ENCODE peak calls at places on chromosomes 11 and 22, in eight cellular contexts. P, F, M, U, R, Q, C and T are unnamed samples.

GRCh38 chr11:115613986-115614625 is 109.9 kb upstream of the CADM1 start:
- DNase-seq in F (no peak), R (no peak), Q (no peak), M (peak; percentile 53), U (peak; percentile 12), C (no peak), P (no peak), T (peak; percentile 41)

GRCh38 chr11:92322225-92322624 is 97.6 kb downstream of the FAT3 start:
- DNase-seq in U (peak; percentile 42), M (peak; percentile 74), Q (no peak), R (no peak), C (no peak), F (no peak), P (no peak), T (peak; percentile 58)

GRCh38 chr11:68461284-68461861 is 821 bp downstream of the PPP6R3 start:
- DNase-seq in R (no peak), C (no peak), Q (no peak), M (no peak), P (peak; percentile 49), F (no peak), U (peak; percentile 47), T (no peak)

GRCh38 chr22:31281733-31282132 is 10.6 kb downstream of the PIK3IP1 start:
- DNase-seq in C (no peak), F (no peak), M (no peak), Q (no peak), U (no peak), P (no peak), R (no peak), T (no peak)

GRCh38 chr11:3866206-3866605 is 10.7 kb downstream of the STIM1 start:
- DNase-seq in Q (no peak), P (no peak), M (peak; percentile 8), F (peak; percentile 12), C (no peak), R (no peak), U (no peak), T (peak; percentile 27)

GRCh38 chr22:38205261-38206128 is 3.7 kb downstream of the MAFF start:
- DNase-seq in Q (no peak), P (peak; percentile 5), U (no peak), R (no peak), M (peak; percentile 78), F (peak; percentile 79), C (no peak), T (peak; percentile 88)

GRCh38 chr22:43296279-43296902 is 46.8 kb downstream of the SCUBE1 start:
- DNase-seq in M (no peak), R (no peak), U (no peak), Q (no peak), C (no peak), F (no peak), P (no peak), T (no peak)

GRCh38 chr11:70398834-70399680 is 728 bp downstream of the CTTN start:
- DNase-seq in Q (no peak), F (no peak), P (peak; percentile 75), C (no peak), R (no peak), M (no peak), U (no peak), T (no peak)

GRCh38 chr11:1459219-1459575 is 27.4 kb downstream of the MOB2 start:
- DNase-seq in P (no peak), F (no peak), U (no peak), R (no peak), M (no peak), C (no peak), Q (no peak), T (no peak)

GRCh38 chr11:1459739-1460395 is 26.7 kb downstream of the MOB2 start:
- DNase-seq in C (no peak), M (no peak), Q (no peak), U (no peak), R (no peak), F (no peak), P (no peak), T (no peak)

GRCh38 chr11:1457856-1458255 is 28.7 kb downstream of the MOB2 start:
- DNase-seq in P (no peak), U (no peak), R (no peak), F (no peak), C (no peak), Q (no peak), M (no peak), T (no peak)

GRCh38 chr11:1457326-1457680 is 29.3 kb downstream of the MOB2 start:
- DNase-seq in C (no peak), Q (no peak), M (no peak), R (no peak), U (no peak), P (no peak), F (no peak), T (no peak)

DNA sequence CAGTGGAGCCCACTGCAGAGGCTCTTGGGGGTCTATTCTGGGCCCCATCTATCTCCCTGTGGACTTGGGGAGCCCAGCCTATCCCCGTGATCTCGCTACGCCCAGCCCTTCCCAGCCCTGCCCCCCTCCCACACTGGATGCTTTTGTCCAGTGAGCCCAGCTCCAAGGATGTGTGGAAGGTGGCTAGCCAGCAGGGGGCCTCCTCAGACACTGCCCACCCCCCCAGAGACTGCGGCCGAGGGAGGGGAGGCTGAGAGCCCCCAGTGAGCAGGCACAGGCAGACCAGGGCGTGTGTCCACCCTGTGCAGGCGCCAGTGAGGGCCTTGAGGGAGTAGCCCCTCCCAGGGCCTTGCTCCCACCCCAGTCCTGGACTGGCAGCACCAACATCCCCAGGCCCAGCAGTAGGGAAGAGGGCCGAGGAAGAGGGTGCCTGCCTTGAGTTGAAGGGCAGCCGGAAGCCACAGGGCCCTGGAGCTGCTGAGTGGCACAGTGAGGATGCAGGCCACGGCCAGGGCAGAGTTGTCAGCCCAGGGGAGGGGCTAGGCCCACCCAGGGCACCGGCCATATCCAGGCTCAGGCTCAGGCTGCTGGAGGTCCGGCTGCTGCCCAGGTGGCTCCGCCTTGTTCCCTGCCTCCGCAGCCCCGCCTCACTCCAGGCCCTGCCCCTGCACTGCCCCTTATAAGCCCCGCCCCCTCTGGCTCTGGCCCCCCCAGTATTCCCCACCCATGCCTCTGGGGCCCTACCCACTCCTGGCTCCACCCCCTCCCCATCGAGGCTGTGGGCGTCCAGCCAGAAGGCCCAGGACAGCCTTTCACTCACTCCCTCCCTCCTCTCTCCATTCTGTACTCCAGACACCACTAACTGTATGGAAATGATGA is 28.0 kb downstream of the MOB2 start:
- DNase-seq in C (no peak), F (peak; percentile 49), U (peak; percentile 4), M (peak; percentile 13), R (peak; percentile 71), P (no peak), Q (no peak), T (no peak)
- TF ChIP-seq CTCF in C (peak; percentile 31), F (no peak), U (peak; percentile 55), M (peak; percentile 64), R (no peak), P (no peak), Q (no peak), T (peak; percentile 26)

GRCh38 chr11:134668796-134669195 is 256.8 kb upstream of the B3GAT1 start:
- DNase-seq in Q (no peak), U (no peak), F (no peak), C (no peak), P (no peak), R (no peak), M (no peak), T (no peak)

GRCh38 chr11:134668076-134668475 is 256.0 kb upstream of the B3GAT1 start:
- DNase-seq in U (no peak), F (no peak), P (no peak), Q (peak; percentile 32), C (no peak), M (no peak), R (no peak), T (no peak)

GRCh38 chr11:134670961-134671370 is 258.9 kb upstream of the B3GAT1 start:
- DNase-seq in F (no peak), U (no peak), P (no peak), Q (no peak), M (no peak), R (no peak), C (no peak), T (no peak)

GRCh38 chr11:134670247-134670646 is 258.2 kb upstream of the B3GAT1 start:
- DNase-seq in U (no peak), M (no peak), F (no peak), Q (no peak), C (no peak), P (no peak), R (no peak), T (no peak)

DNA sequence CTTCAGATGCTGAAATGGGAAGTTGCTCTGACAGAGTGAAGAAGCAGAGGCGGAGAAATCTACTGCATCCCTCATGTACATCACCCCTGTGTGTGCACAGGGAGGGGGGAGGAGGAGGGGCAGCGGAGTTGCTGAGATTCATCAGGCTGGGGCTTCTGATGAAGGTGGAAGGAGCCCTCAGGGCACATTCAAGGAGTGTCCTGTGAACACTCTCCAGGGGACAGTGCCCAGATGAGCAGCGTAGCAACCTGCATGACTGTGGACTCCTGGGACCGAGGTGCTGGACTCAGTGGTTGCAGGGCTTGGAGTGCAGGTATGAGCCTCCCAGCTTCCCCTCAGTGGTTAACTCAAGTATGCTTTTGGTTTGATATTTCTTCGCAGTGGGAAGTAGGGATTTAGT is 257.8 kb upstream of the B3GAT1 start:
- DNase-seq in F (no peak), Q (peak; percentile 27), P (no peak), R (no peak), U (no peak), M (no peak), C (no peak), T (no peak)
- TF ChIP-seq CTCF in F (no peak), Q (no peak), P (no peak), R (no peak), U (no peak), M (no peak), C (no peak), T (no peak)

DNA sequence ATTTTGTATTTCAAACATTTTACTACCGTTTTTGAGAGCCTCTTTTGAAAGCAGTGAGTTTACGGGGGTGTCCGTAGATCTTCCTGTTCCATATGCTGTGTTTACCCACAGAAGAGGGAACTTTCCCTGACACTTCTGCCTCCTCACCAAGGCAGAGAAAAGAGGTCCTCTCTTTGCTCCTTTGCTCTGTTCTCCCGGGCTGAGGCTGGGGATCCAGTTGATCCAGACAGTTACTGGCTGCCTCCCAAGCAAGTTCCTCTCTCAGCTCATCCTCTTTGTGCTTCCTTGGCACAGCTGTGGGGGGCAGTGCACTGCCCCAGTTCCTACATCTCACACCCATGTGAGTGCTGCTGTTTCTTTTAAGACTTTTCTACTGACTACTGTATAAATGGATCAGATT is 813.7 kb downstream of the NTM start:
- DNase-seq in C (no peak), F (no peak), U (no peak), M (no peak), P (no peak), R (no peak), Q (no peak), T (no peak)
- TF ChIP-seq CTCF in C (no peak), F (no peak), U (no peak), M (peak; percentile 8), P (no peak), R (no peak), Q (no peak), T (no peak)

GRCh38 chr11:19426719-19427066 is 185.9 kb upstream of the E2F8 start:
- DNase-seq in P (no peak), U (no peak), C (no peak), Q (no peak), M (no peak), R (no peak), F (no peak), T (peak; percentile 67)

GRCh38 chr11:19426022-19426718 is 185.4 kb upstream of the E2F8 start:
- DNase-seq in R (no peak), Q (no peak), M (no peak), F (no peak), P (no peak), C (no peak), U (no peak), T (peak; percentile 42)

GRCh38 chr11:19429108-19429760 is 188.5 kb upstream of the E2F8 start:
- DNase-seq in C (no peak), F (no peak), R (no peak), P (no peak), U (no peak), Q (no peak), M (no peak), T (no peak)

GRCh38 chr11:19430346-19431058 is 189.8 kb upstream of the E2F8 start:
- DNase-seq in F (no peak), R (no peak), U (no peak), P (no peak), M (no peak), Q (no peak), C (no peak), T (no peak)

DNA sequence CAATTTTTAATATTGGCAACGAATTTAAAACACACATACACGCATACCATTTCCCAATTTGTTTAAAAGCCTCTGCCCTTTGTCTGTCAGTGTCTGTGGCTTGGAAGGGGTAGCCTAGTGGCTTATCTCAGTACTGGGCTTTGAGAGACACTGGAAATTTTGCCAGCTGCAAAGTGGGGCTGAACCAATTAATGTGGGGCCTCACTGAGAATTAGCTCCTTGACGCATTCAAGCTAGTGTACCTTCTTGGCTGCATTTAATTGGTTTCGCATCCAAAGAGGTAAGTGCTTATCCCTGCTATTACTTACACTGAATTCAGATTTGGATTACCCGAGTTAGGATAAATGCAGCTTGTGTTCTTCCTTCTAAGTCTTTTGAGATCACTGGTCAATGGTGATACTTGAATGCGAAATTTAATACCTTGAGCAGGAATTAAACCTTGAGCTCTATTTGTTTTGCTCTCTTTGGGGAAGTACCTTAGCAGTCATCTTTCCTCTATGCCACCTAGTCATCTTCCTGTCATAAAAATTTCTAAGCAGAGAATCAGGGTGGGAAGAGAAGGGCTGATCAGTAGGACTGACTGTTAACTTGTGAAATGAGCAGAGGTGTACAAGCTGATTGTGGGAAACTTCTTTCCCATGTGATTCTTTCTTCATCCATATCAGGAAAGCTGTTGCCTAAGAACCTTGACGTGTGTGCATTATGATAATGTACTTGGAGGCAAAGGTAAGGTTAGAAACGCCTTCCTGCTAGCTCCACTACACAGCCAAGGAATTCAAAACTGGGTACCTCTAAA is 187.7 kb upstream of the E2F8 start:
- DNase-seq in U (peak; percentile 89), M (no peak), F (no peak), R (no peak), P (no peak), C (no peak), Q (no peak), T (no peak)
- TF ChIP-seq CTCF in U (peak; percentile 33), M (peak; percentile 17), F (no peak), R (no peak), P (no peak), C (no peak), Q (no peak), T (no peak)